ENCODE peak calls at places on chromosomes 2 and 18, in eight cellular contexts. S, U, N, E, K, Q, R and P are unnamed samples.

GRCh38 chr2:26273501-26273900 is 28.8 kb downstream of the HADHB start:
- DNase-seq in R (no peak), K (no peak), U (no peak), Q (peak), E (no peak), N (no peak), S (no peak), P (no peak)

GRCh38 chr18:79068299-79068945 is 772 bp upstream of the ATP9B start:
- DNase-seq in Q (no peak), E (no peak), U (no peak), R (no peak), K (peak), S (no peak), N (peak), P (no peak)

GRCh38 chr2:191539068-191539467 is 138.9 kb upstream of the NABP1 start:
- DNase-seq in S (peak), R (no peak), E (no peak), U (peak), N (no peak), Q (peak), K (no peak), P (no peak)

GRCh38 chr2:205585451-205586045 is 96.8 kb upstream of the NRP2 start:
- DNase-seq in N (no peak), E (no peak), S (no peak), R (no peak), Q (no peak), U (no peak), K (no peak), P (peak)

GRCh38 chr2:86622409-86622877 is 1.2 kb downstream of the RNF103 start:
- DNase-seq in R (peak), S (no peak), N (no peak), K (peak), Q (peak), U (peak), E (peak), P (no peak)

GRCh38 chr2:149152597-149152996 is 114.1 kb downstream of the LYPD6B start:
- DNase-seq in E (no peak), R (no peak), U (no peak), Q (no peak), S (no peak), K (no peak), N (no peak), P (no peak)

GRCh38 chr2:43472527-43473194 is 123.2 kb downstream of the THADA start:
- DNase-seq in U (no peak), N (no peak), Q (no peak), K (no peak), E (no peak), R (no peak), S (no peak), P (no peak)

GRCh38 chr2:168231609-168232241 is 15.7 kb downstream of the STK39 start:
- DNase-seq in N (no peak), U (no peak), S (no peak), K (peak), R (no peak), Q (no peak), E (no peak), P (no peak)

GRCh38 chr18:54127759-54128378 is 96.6 kb downstream of the MBD2 start:
- DNase-seq in Q (peak), S (peak), N (no peak), U (peak), K (no peak), E (no peak), R (no peak), P (peak)

GRCh38 chr2:222982010-222982908 is 69.7 kb upstream of the KCNE4 start:
- DNase-seq in E (no peak), S (peak), N (no peak), U (peak), K (no peak), R (peak), Q (peak), P (no peak)

GRCh38 chr18:58359226-58360019 is 269.5 kb downstream of the ALPK2 start:
- DNase-seq in R (no peak), K (no peak), U (no peak), N (no peak), E (no peak), Q (peak), S (no peak), P (no peak)

GRCh38 chr2:231715988-231716616 is 7.8 kb downstream of the PTMA start:
- DNase-seq in K (no peak), U (peak), E (no peak), S (no peak), N (no peak), Q (peak), R (no peak), P (no peak)

GRCh38 chr2:222733846-222734689 is 62.6 kb downstream of the MOGAT1 start:
- DNase-seq in U (no peak), N (no peak), S (peak), Q (peak), E (no peak), R (peak), K (no peak), P (no peak)

GRCh38 chr2:190382851-190383250 is 25.3 kb upstream of the MFSD6 start:
- DNase-seq in K (peak), U (no peak), S (peak), R (no peak), Q (peak), E (peak), N (no peak), P (no peak)

GRCh38 chr2:173286153-173286809 is 68.4 kb upstream of the CDCA7 start:
- DNase-seq in S (peak), N (peak), U (no peak), Q (no peak), K (no peak), R (no peak), E (no peak), P (no peak)

GRCh38 chr18:34772887-34773286 is 62.8 kb downstream of the DTNA start:
- DNase-seq in E (no peak), K (no peak), N (no peak), U (no peak), S (no peak), Q (peak), R (no peak), P (no peak)

GRCh38 chr2:68931149-68931711 is 21.5 kb downstream of the GKN2 start:
- DNase-seq in K (no peak), Q (no peak), R (no peak), U (no peak), E (no peak), S (no peak), N (no peak), P (no peak)

GRCh38 chr2:43133708-43134570 is 92.5 kb downstream of the ZFP36L2 start:
- DNase-seq in Q (no peak), K (no peak), E (peak), N (peak), U (peak), S (no peak), R (peak), P (no peak)

GRCh38 chr18:58017267-58017666 is 26.8 kb upstream of the NEDD4L start:
- DNase-seq in N (no peak), R (no peak), S (no peak), K (no peak), Q (no peak), U (no peak), E (no peak), P (no peak)

GRCh38 chr2:237806334-237806733 is 7.8 kb downstream of the RBM44 start:
- DNase-seq in Q (no peak), E (no peak), K (no peak), R (no peak), N (no peak), U (no peak), S (no peak), P (no peak)

GRCh38 chr18:75981102-75981501 is 513.9 kb downstream of the ZNF516 start:
- DNase-seq in R (no peak), N (no peak), S (no peak), E (no peak), U (no peak), Q (no peak), K (no peak), P (no peak)

GRCh38 chr2:201858267-201858666 is 51.9 kb downstream of the CDK15 start:
- DNase-seq in S (no peak), Q (no peak), K (no peak), E (no peak), N (no peak), R (no peak), U (no peak), P (no peak)

GRCh38 chr2:176297067-176297466 is 27.8 kb downstream of the MTX2 start:
- DNase-seq in S (no peak), K (no peak), R (no peak), Q (peak), E (no peak), U (no peak), N (no peak), P (no peak)

GRCh38 chr2:101759162-101759561 is 61.7 kb downstream of the MAP4K4 start:
- DNase-seq in Q (peak), E (no peak), N (no peak), S (peak), K (no peak), R (peak), U (no peak), P (no peak)